ENCODE peak calls at places on chromosomes 12 and 14, in eight cellular contexts. One of them, this sample, is unnamed.
A peak's percentile ranks its signal among the peaks of the same experiment; 100 is the strongest.

GRCh38 chr14:64786296-64787149 is 82.3 kb downstream of the PLEKHG3 start:
- DNase-seq in neural progenitor cell: no peak
- DNase-seq in endothelial cell: no peak
- DNase-seq in lower leg skin: no peak
- DNase-seq in WERI-Rb-1: no peak
- DNase-seq in glutamatergic neuron: no peak
- DNase-seq in A549: no peak
- DNase-seq in fibroblast of villous mesenchyme: peak; percentile 16
- DNase-seq in this sample: no peak

GRCh38 chr14:68976160-68977067 is 2.7 kb downstream of the ACTN1 start:
- DNase-seq in lower leg skin: no peak
- DNase-seq in neural progenitor cell: no peak
- DNase-seq in A549: no peak
- DNase-seq in fibroblast of villous mesenchyme: no peak
- DNase-seq in endothelial cell: no peak
- DNase-seq in glutamatergic neuron: no peak
- DNase-seq in WERI-Rb-1: no peak
- DNase-seq in this sample: no peak

GRCh38 chr12:129152291-129153075 is 299.2 kb downstream of the GLT1D1 start:
- DNase-seq in neural progenitor cell: peak; percentile 20
- DNase-seq in WERI-Rb-1: peak; percentile 83
- DNase-seq in lower leg skin: no peak
- DNase-seq in endothelial cell: no peak
- DNase-seq in glutamatergic neuron: no peak
- DNase-seq in fibroblast of villous mesenchyme: no peak
- DNase-seq in A549: no peak
- DNase-seq in this sample: no peak

GRCh38 chr14:37869633-37870032 is 274.2 kb downstream of the TTC6 start:
- DNase-seq in A549: no peak
- DNase-seq in WERI-Rb-1: no peak
- DNase-seq in endothelial cell: no peak
- DNase-seq in fibroblast of villous mesenchyme: no peak
- DNase-seq in neural progenitor cell: no peak
- DNase-seq in glutamatergic neuron: no peak
- DNase-seq in lower leg skin: no peak
- DNase-seq in this sample: no peak

GRCh38 chr14:23183479-23183878 is at the start of gene SLC7A8:
- DNase-seq in fibroblast of villous mesenchyme: no peak
- DNase-seq in glutamatergic neuron: peak; percentile 66
- DNase-seq in WERI-Rb-1: peak; percentile 44
- DNase-seq in neural progenitor cell: peak; percentile 85
- DNase-seq in A549: no peak
- DNase-seq in lower leg skin: peak; percentile 47
- DNase-seq in endothelial cell: peak; percentile 33
- DNase-seq in this sample: peak; percentile 56

GRCh38 chr12:45407188-45407850 is 191.4 kb downstream of the ANO6 start:
- DNase-seq in lower leg skin: no peak
- DNase-seq in glutamatergic neuron: no peak
- DNase-seq in A549: no peak
- DNase-seq in WERI-Rb-1: no peak
- DNase-seq in neural progenitor cell: no peak
- DNase-seq in endothelial cell: no peak
- DNase-seq in fibroblast of villous mesenchyme: peak; percentile 87
- DNase-seq in this sample: no peak

GRCh38 chr12:89703768-89704167 is 4.9 kb downstream of the ATP2B1 start:
- DNase-seq in neural progenitor cell: no peak
- DNase-seq in WERI-Rb-1: no peak
- DNase-seq in lower leg skin: no peak
- DNase-seq in glutamatergic neuron: no peak
- DNase-seq in A549: no peak
- DNase-seq in endothelial cell: no peak
- DNase-seq in fibroblast of villous mesenchyme: no peak
- DNase-seq in this sample: no peak

GRCh38 chr12:89183985-89184435 is 168.3 kb downstream of the DUSP6 start:
- DNase-seq in glutamatergic neuron: no peak
- DNase-seq in neural progenitor cell: no peak
- DNase-seq in fibroblast of villous mesenchyme: peak; percentile 93
- DNase-seq in lower leg skin: peak; percentile 80
- DNase-seq in WERI-Rb-1: no peak
- DNase-seq in endothelial cell: no peak
- DNase-seq in A549: no peak
- DNase-seq in this sample: no peak

GRCh38 chr14:65910108-65910507 is 497.6 kb downstream of the FUT8 start:
- DNase-seq in lower leg skin: no peak
- DNase-seq in fibroblast of villous mesenchyme: peak; percentile 20
- DNase-seq in endothelial cell: no peak
- DNase-seq in A549: peak; percentile 10
- DNase-seq in WERI-Rb-1: no peak
- DNase-seq in glutamatergic neuron: no peak
- DNase-seq in neural progenitor cell: no peak
- DNase-seq in this sample: no peak

GRCh38 chr12:48084066-48084465 is 21.8 kb downstream of the SENP1 start:
- DNase-seq in WERI-Rb-1: no peak
- DNase-seq in fibroblast of villous mesenchyme: peak; percentile 44
- DNase-seq in lower leg skin: no peak
- DNase-seq in glutamatergic neuron: no peak
- DNase-seq in endothelial cell: no peak
- DNase-seq in neural progenitor cell: peak; percentile 5
- DNase-seq in A549: no peak
- DNase-seq in this sample: no peak

GRCh38 chr14:78152246-78153068 is 17.7 kb upstream of the NRXN3 start:
- DNase-seq in fibroblast of villous mesenchyme: no peak
- DNase-seq in neural progenitor cell: no peak
- DNase-seq in A549: no peak
- DNase-seq in endothelial cell: no peak
- DNase-seq in WERI-Rb-1: no peak
- DNase-seq in lower leg skin: no peak
- DNase-seq in glutamatergic neuron: no peak
- DNase-seq in this sample: no peak

GRCh38 chr12:118357327-118358007 is 15.2 kb downstream of the TAOK3 start:
- DNase-seq in lower leg skin: peak; percentile 51
- DNase-seq in fibroblast of villous mesenchyme: no peak
- DNase-seq in glutamatergic neuron: no peak
- DNase-seq in neural progenitor cell: no peak
- DNase-seq in WERI-Rb-1: no peak
- DNase-seq in endothelial cell: no peak
- DNase-seq in A549: peak; percentile 56
- DNase-seq in this sample: peak; percentile 77

GRCh38 chr14:26596722-26597030 is 1.2 kb downstream of the NOVA1 start:
- DNase-seq in WERI-Rb-1: no peak
- DNase-seq in glutamatergic neuron: no peak
- DNase-seq in lower leg skin: no peak
- DNase-seq in fibroblast of villous mesenchyme: peak; percentile 8
- DNase-seq in endothelial cell: peak; percentile 9
- DNase-seq in A549: no peak
- DNase-seq in neural progenitor cell: no peak
- DNase-seq in this sample: no peak

GRCh38 chr14:24351517-24351916 is 11.7 kb upstream of the RIPK3 start:
- DNase-seq in neural progenitor cell: no peak
- DNase-seq in endothelial cell: no peak
- DNase-seq in fibroblast of villous mesenchyme: peak; percentile 35
- DNase-seq in lower leg skin: no peak
- DNase-seq in WERI-Rb-1: no peak
- DNase-seq in A549: no peak
- DNase-seq in glutamatergic neuron: no peak
- DNase-seq in this sample: no peak

GRCh38 chr14:36852853-36853634 is 191.4 kb downstream of the PAX9 start:
- DNase-seq in fibroblast of villous mesenchyme: peak; percentile 46
- DNase-seq in A549: no peak
- DNase-seq in endothelial cell: no peak
- DNase-seq in lower leg skin: no peak
- DNase-seq in glutamatergic neuron: no peak
- DNase-seq in WERI-Rb-1: no peak
- DNase-seq in neural progenitor cell: no peak
- DNase-seq in this sample: no peak

GRCh38 chr12:25689996-25690501 is 137.0 kb upstream of the LMNTD1 start:
- DNase-seq in glutamatergic neuron: no peak
- DNase-seq in endothelial cell: no peak
- DNase-seq in A549: no peak
- DNase-seq in WERI-Rb-1: no peak
- DNase-seq in neural progenitor cell: no peak
- DNase-seq in fibroblast of villous mesenchyme: no peak
- DNase-seq in lower leg skin: no peak
- DNase-seq in this sample: no peak

DNA sequence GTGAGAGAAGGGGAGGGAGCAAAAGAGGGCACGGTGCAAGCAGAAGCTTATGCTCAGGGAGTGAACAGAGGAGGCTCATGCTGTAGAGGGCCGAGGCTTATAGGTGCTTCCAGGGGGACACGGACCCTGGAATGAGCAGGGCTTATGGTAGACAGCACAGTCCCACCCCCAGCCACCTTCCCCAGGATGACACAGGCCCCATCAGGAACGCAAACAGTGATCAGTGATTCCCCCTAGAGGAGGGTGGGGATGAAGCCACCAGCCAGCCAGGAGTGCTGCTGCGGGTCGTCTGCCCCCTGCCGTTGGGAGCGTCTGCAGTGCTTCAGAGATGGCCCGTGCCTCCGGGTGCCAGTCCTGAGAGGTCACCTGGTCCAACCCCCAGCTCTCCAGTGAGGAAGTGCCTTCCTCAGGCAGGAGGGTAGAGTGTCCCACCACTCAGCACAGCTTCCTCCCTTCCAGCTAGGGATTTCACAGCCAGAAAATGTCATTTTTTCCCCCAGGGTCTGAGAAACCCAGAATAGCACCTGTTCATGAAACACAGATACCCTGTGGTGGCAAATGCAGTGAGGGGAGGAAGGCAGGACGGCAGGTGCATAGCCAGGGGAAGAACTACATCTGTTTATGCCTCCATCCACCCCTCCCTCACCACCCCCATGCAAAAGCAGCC is 60.7 kb downstream of the SLC6A12 start:
- DNase-seq in WERI-Rb-1: peak; percentile 91
- DNase-seq in fibroblast of villous mesenchyme: peak; percentile 52
- DNase-seq in A549: peak; percentile 90
- DNase-seq in glutamatergic neuron: peak; percentile 87
- DNase-seq in endothelial cell: peak; percentile 86
- DNase-seq in neural progenitor cell: peak; percentile 89
- DNase-seq in lower leg skin: peak; percentile 23
- DNase-seq in this sample: peak; percentile 82
- TF ChIP-seq CTCF in WERI-Rb-1: peak; percentile 100
- TF ChIP-seq CTCF in fibroblast of villous mesenchyme: peak; percentile 78
- TF ChIP-seq CTCF in A549: peak; percentile 76
- TF ChIP-seq CTCF in glutamatergic neuron: peak; percentile 58
- TF ChIP-seq CTCF in endothelial cell: peak; percentile 47
- TF ChIP-seq CTCF in neural progenitor cell: peak; percentile 87
- TF ChIP-seq CTCF in lower leg skin: no peak
- TF ChIP-seq CTCF in this sample: peak; percentile 73

DNA sequence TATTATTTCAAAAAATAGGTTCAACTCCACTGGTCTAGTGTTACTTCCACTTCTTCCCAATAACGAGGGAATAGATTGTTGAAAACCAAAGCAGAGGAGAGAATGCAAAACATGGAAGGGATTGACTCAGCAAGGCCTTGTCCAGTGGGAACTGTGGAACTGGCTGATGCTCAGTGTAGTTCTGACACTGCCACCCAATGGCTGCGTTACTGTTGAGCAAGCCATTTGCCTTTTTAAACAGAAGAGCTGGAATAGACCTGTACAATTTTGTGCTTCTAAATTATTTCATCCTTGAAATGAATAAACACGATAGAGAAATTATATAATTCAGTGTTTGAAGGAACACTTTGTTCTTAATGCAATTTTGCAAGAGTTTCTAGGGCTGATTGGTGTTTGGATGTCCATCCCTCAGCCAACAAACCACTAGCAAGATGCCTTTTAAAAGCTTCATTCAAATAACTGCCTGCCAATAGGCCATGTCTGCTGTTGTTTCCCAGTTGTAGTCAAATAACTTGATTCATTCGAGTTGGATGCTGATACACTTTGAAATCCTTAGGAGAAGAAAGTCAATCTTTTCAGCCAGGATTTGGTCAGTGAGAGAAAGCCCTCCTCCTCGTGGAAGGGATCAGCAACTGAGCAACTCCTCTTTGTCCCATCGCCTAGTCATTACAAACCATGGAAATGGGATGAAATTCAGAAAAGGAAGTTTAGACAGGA is 7.2 kb upstream of the MGP start:
- DNase-seq in A549: no peak
- DNase-seq in lower leg skin: peak; percentile 68
- DNase-seq in WERI-Rb-1: peak; percentile 49
- DNase-seq in endothelial cell: no peak
- DNase-seq in fibroblast of villous mesenchyme: peak; percentile 40
- DNase-seq in glutamatergic neuron: no peak
- DNase-seq in neural progenitor cell: peak; percentile 13
- DNase-seq in this sample: no peak
- TF ChIP-seq CTCF in A549: no peak
- TF ChIP-seq CTCF in lower leg skin: no peak
- TF ChIP-seq CTCF in WERI-Rb-1: peak; percentile 54
- TF ChIP-seq CTCF in endothelial cell: no peak
- TF ChIP-seq CTCF in fibroblast of villous mesenchyme: no peak
- TF ChIP-seq CTCF in glutamatergic neuron: no peak
- TF ChIP-seq CTCF in neural progenitor cell: peak; percentile 4
- TF ChIP-seq CTCF in this sample: no peak

GRCh38 chr12:78224154-78224553 is 393.5 kb downstream of the NAV3 start:
- DNase-seq in glutamatergic neuron: no peak
- DNase-seq in neural progenitor cell: no peak
- DNase-seq in lower leg skin: no peak
- DNase-seq in fibroblast of villous mesenchyme: no peak
- DNase-seq in WERI-Rb-1: no peak
- DNase-seq in A549: no peak
- DNase-seq in endothelial cell: no peak
- DNase-seq in this sample: no peak

GRCh38 chr12:78232756-78233155 is 402.1 kb downstream of the NAV3 start:
- DNase-seq in lower leg skin: no peak
- DNase-seq in endothelial cell: no peak
- DNase-seq in WERI-Rb-1: no peak
- DNase-seq in A549: no peak
- DNase-seq in glutamatergic neuron: no peak
- DNase-seq in neural progenitor cell: no peak
- DNase-seq in fibroblast of villous mesenchyme: no peak
- DNase-seq in this sample: no peak

GRCh38 chr12:78226763-78227162 is 396.1 kb downstream of the NAV3 start:
- DNase-seq in WERI-Rb-1: no peak
- DNase-seq in fibroblast of villous mesenchyme: no peak
- DNase-seq in endothelial cell: no peak
- DNase-seq in A549: no peak
- DNase-seq in neural progenitor cell: no peak
- DNase-seq in glutamatergic neuron: no peak
- DNase-seq in lower leg skin: no peak
- DNase-seq in this sample: no peak

GRCh38 chr12:78229491-78230209 is 399.0 kb downstream of the NAV3 start:
- DNase-seq in lower leg skin: no peak
- DNase-seq in fibroblast of villous mesenchyme: peak; percentile 59
- DNase-seq in A549: peak; percentile 4
- DNase-seq in endothelial cell: peak; percentile 62
- DNase-seq in WERI-Rb-1: peak; percentile 57
- DNase-seq in neural progenitor cell: peak; percentile 60
- DNase-seq in glutamatergic neuron: peak; percentile 64
- DNase-seq in this sample: peak; percentile 53
- TF ChIP-seq CTCF in lower leg skin: no peak
- TF ChIP-seq CTCF in fibroblast of villous mesenchyme: peak; percentile 82
- TF ChIP-seq CTCF in A549: peak; percentile 22
- TF ChIP-seq CTCF in endothelial cell: peak; percentile 85
- TF ChIP-seq CTCF in WERI-Rb-1: peak; percentile 76
- TF ChIP-seq CTCF in neural progenitor cell: peak; percentile 80
- TF ChIP-seq CTCF in glutamatergic neuron: peak; percentile 92
- TF ChIP-seq CTCF in this sample: peak; percentile 51

GRCh38 chr12:85157023-85157626 is 121.0 kb downstream of the LRRIQ1 start:
- DNase-seq in fibroblast of villous mesenchyme: no peak
- DNase-seq in endothelial cell: no peak
- DNase-seq in lower leg skin: no peak
- DNase-seq in glutamatergic neuron: no peak
- DNase-seq in A549: no peak
- DNase-seq in WERI-Rb-1: no peak
- DNase-seq in neural progenitor cell: no peak
- DNase-seq in this sample: no peak

GRCh38 chr12:85156569-85156968 is 120.4 kb downstream of the LRRIQ1 start:
- DNase-seq in endothelial cell: no peak
- DNase-seq in A549: no peak
- DNase-seq in fibroblast of villous mesenchyme: no peak
- DNase-seq in neural progenitor cell: no peak
- DNase-seq in lower leg skin: no peak
- DNase-seq in WERI-Rb-1: no peak
- DNase-seq in glutamatergic neuron: no peak
- DNase-seq in this sample: no peak

GRCh38 chr12:85155791-85156190 is 119.6 kb downstream of the LRRIQ1 start:
- DNase-seq in endothelial cell: no peak
- DNase-seq in lower leg skin: no peak
- DNase-seq in neural progenitor cell: peak; percentile 32
- DNase-seq in glutamatergic neuron: no peak
- DNase-seq in WERI-Rb-1: no peak
- DNase-seq in A549: no peak
- DNase-seq in fibroblast of villous mesenchyme: peak; percentile 6
- DNase-seq in this sample: no peak
- TF ChIP-seq CTCF in endothelial cell: peak; percentile 30
- TF ChIP-seq CTCF in lower leg skin: no peak
- TF ChIP-seq CTCF in neural progenitor cell: peak; percentile 59
- TF ChIP-seq CTCF in glutamatergic neuron: peak; percentile 51
- TF ChIP-seq CTCF in WERI-Rb-1: peak; percentile 3
- TF ChIP-seq CTCF in A549: peak; percentile 60
- TF ChIP-seq CTCF in fibroblast of villous mesenchyme: peak; percentile 9
- TF ChIP-seq CTCF in this sample: no peak